ENCODE peak calls at places on chromosomes 12 and 14, in ten cellular contexts. U, Z, X, Q, C, G, L, V, M and T are unnamed samples.

GRCh38 chr12:30457621-30458289 is 237.9 kb downstream of the IPO8 start:
- DNase-seq in Q (peak; percentile 75), M (peak; percentile 12), X (peak; percentile 26), G (no peak), C (peak; percentile 64), L (peak; percentile 75), Z (peak; percentile 79), V (peak; percentile 75), U (no peak), T (peak; percentile 75)

GRCh38 chr12:64236549-64236948 is 14.5 kb upstream of the KICS2 start:
- DNase-seq in U (no peak), X (no peak), G (no peak), L (no peak), M (no peak), Z (peak; percentile 45), V (no peak), C (peak; percentile 19), Q (peak; percentile 10), T (no peak)

GRCh38 chr14:54976316-54976715 is 50.6 kb downstream of the WDHD1 start:
- DNase-seq in V (peak; percentile 70), Z (peak; percentile 89), X (no peak), Q (no peak), L (peak; percentile 80), G (no peak), U (no peak), M (no peak), C (peak; percentile 82), T (no peak)

GRCh38 chr14:96237641-96238040 is 18.4 kb upstream of the BDKRB1 start:
- DNase-seq in Q (no peak), X (no peak), U (no peak), V (no peak), M (no peak), Z (no peak), G (no peak), C (no peak), L (no peak), T (no peak)

GRCh38 chr12:25829192-25829591 is 129.3 kb upstream of the RASSF8 start:
- DNase-seq in X (no peak), L (peak; percentile 90), G (no peak), C (peak; percentile 98), Q (no peak), M (no peak), V (peak; percentile 86), U (no peak), Z (peak; percentile 98), T (no peak)

GRCh38 chr14:23217621-23218020 is 20.1 kb upstream of the RNF212B start:
- DNase-seq in V (no peak), U (no peak), G (no peak), X (no peak), L (no peak), Q (no peak), C (no peak), M (no peak), Z (no peak), T (no peak)

GRCh38 chr12:109995703-109996482 is at the start of gene GIT2:
- DNase-seq in Z (peak; percentile 88), C (peak; percentile 90), G (peak; percentile 92), X (peak; percentile 98), Q (peak; percentile 85), M (peak; percentile 82), L (peak; percentile 51), U (peak; percentile 70), V (peak; percentile 96), T (peak; percentile 92)

GRCh38 chr14:54643696-54644176 is 76.8 kb downstream of the SAMD4A start:
- DNase-seq in L (no peak), Q (no peak), V (no peak), M (no peak), Z (no peak), X (no peak), C (no peak), G (no peak), U (no peak), T (no peak)

GRCh38 chr14:103281496-103282231 is 52.4 kb upstream of the EIF5 start:
- DNase-seq in L (peak; percentile 19), C (peak; percentile 62), U (no peak), Z (peak; percentile 71), Q (no peak), X (peak; percentile 95), G (no peak), M (no peak), V (peak; percentile 88), T (peak; percentile 27)

GRCh38 chr12:65306603-65307501 is 28.4 kb downstream of the MSRB3 start:
- DNase-seq in X (peak; percentile 90), G (no peak), Q (peak; percentile 91), Z (peak; percentile 72), M (no peak), V (peak; percentile 26), C (peak; percentile 75), U (peak; percentile 38), L (no peak), T (peak; percentile 21)

GRCh38 chr12:53623526-53623925 is 2.7 kb downstream of the ATF7 start:
- DNase-seq in X (peak; percentile 61), Z (peak; percentile 74), U (no peak), V (peak; percentile 55), M (no peak), Q (no peak), C (peak; percentile 66), G (no peak), L (no peak), T (no peak)

GRCh38 chr12:49092816-49093406 is 1.7 kb downstream of the DHH start:
- DNase-seq in M (no peak), L (no peak), C (no peak), U (no peak), V (no peak), Q (no peak), X (no peak), G (no peak), Z (no peak), T (no peak)

GRCh38 chr14:25090716-25091454 is 40.9 kb upstream of the STXBP6 start:
- DNase-seq in V (peak; percentile 72), L (peak; percentile 58), M (no peak), G (no peak), Q (no peak), U (no peak), X (peak; percentile 73), Z (peak; percentile 46), C (peak; percentile 66), T (no peak)

GRCh38 chr12:69701821-69702220 is 2.7 kb upstream of the BEST3 start:
- DNase-seq in V (no peak), G (no peak), Z (no peak), M (no peak), L (no peak), Q (no peak), U (no peak), C (no peak), X (no peak), T (no peak)

GRCh38 chr12:45302621-45303020 is 86.7 kb downstream of the ANO6 start:
- DNase-seq in X (no peak), M (no peak), U (no peak), G (no peak), L (no peak), V (no peak), Z (no peak), C (peak; percentile 22), Q (no peak), T (no peak)

GRCh38 chr14:53153702-53154112 is 584 bp upstream of the DDHD1 start:
- DNase-seq in Z (no peak), L (no peak), U (no peak), X (peak; percentile 59), G (peak; percentile 3), M (no peak), Q (no peak), V (no peak), C (no peak), T (no peak)

GRCh38 chr12:14952295-14952995 is 9.0 kb downstream of the ARHGDIB start:
- DNase-seq in V (peak; percentile 65), M (peak; percentile 87), U (no peak), Z (peak; percentile 99), X (peak; percentile 29), G (no peak), C (peak; percentile 98), L (peak; percentile 96), Q (peak; percentile 48), T (no peak)

GRCh38 chr12:110965574-110965973 is 45.2 kb upstream of the MYL2 start:
- DNase-seq in X (no peak), U (no peak), C (no peak), M (no peak), V (no peak), G (no peak), Q (no peak), Z (no peak), L (no peak), T (no peak)

GRCh38 chr12:95424271-95424994 is 49.5 kb upstream of the METAP2 start:
- DNase-seq in L (no peak), U (no peak), C (no peak), X (no peak), M (no peak), Z (no peak), Q (peak; percentile 16), G (no peak), V (no peak), T (no peak)

GRCh38 chr14:65792208-65792905 is 379.8 kb downstream of the FUT8 start:
- DNase-seq in M (no peak), L (peak; percentile 37), Z (peak; percentile 16), U (no peak), G (no peak), Q (peak; percentile 6), X (no peak), V (peak; percentile 48), C (peak; percentile 37), T (no peak)

GRCh38 chr12:9948606-9949286 is 16.6 kb upstream of the CLEC2A start:
- DNase-seq in C (no peak), G (no peak), X (no peak), M (no peak), U (no peak), L (no peak), Q (no peak), Z (no peak), V (no peak), T (no peak)

GRCh38 chr14:63605041-63605532 is 36.6 kb downstream of the WDR89 start:
- DNase-seq in Z (peak; percentile 33), C (peak; percentile 49), L (no peak), Q (no peak), M (no peak), U (no peak), G (no peak), V (no peak), X (no peak), T (no peak)

GRCh38 chr12:115922952-115923564 is 354.4 kb downstream of the MED13L start:
- DNase-seq in V (no peak), Q (no peak), U (no peak), M (no peak), C (no peak), X (no peak), G (no peak), L (no peak), Z (peak; percentile 16), T (peak; percentile 54)

GRCh38 chr12:122023339-122024131 is 1.9 kb downstream of the BCL7A start:
- DNase-seq in V (peak; percentile 92), Z (peak; percentile 62), G (no peak), X (peak; percentile 76), Q (peak; percentile 42), L (no peak), U (no peak), M (no peak), C (peak; percentile 70), T (peak; percentile 80)

GRCh38 chr12:131003676-131004075 is 50.0 kb downstream of the ADGRD1 start:
- DNase-seq in L (no peak), Z (no peak), C (no peak), M (no peak), G (no peak), U (no peak), Q (no peak), V (no peak), X (peak; percentile 69), T (no peak)

GRCh38 chr14:24851837-24852236 is 198.1 kb downstream of the STXBP6 start:
- DNase-seq in U (no peak), G (no peak), X (no peak), C (peak; percentile 51), V (no peak), Q (no peak), Z (peak; percentile 52), M (no peak), L (no peak), T (no peak)

GRCh38 chr14:105931808-105932483 is 405.6 kb downstream of the TMEM121 start:
- DNase-seq in X (no peak), C (no peak), M (no peak), Q (no peak), V (no peak), G (no peak), L (no peak), U (no peak), Z (no peak), T (no peak)